ENCODE peak calls at places on chromosomes 2 and 18, in five cellular contexts. P is upper lobe of right lung, L is astrocyte of the spinal cord, N is heart right ventricle, B is GM20000. H is an unnamed sample.

GRCh38 chr2:50648031-50648430 is 383.9 kb downstream of the NRXN1 start:
- DNase-seq in P (no peak), L (no peak), N (no peak), B (no peak), H (no peak)

GRCh38 chr2:190343500-190344274 is at the start of gene INPP1:
- DNase-seq in P (peak), L (peak), N (peak), B (peak), H (peak)

GRCh38 chr2:24015562-24016375 is 5.9 kb downstream of the MFSD2B start:
- DNase-seq in P (no peak), L (peak), N (no peak), B (no peak), H (no peak)

GRCh38 chr2:202032841-202033316 is 776 bp upstream of the FZD7 start:
- DNase-seq in P (peak), L (peak), N (peak), B (peak), H (peak)

GRCh38 chr2:100810603-100811145 is 9.3 kb upstream of the NPAS2 start:
- DNase-seq in P (no peak), L (no peak), N (no peak), B (no peak), H (no peak)

GRCh38 chr2:60641866-60642788 is 88.7 kb upstream of the BCL11A start:
- DNase-seq in P (no peak), L (peak), N (no peak), B (peak), H (no peak)

GRCh38 chr18:68564348-68564747 is 150.6 kb downstream of the TMX3 start:
- DNase-seq in P (no peak), L (no peak), N (no peak), B (no peak), H (no peak)

GRCh38 chr2:128594953-128595677 is 276.4 kb upstream of the HS6ST1 start:
- DNase-seq in P (peak), L (no peak), N (no peak), B (no peak), H (no peak)

GRCh38 chr2:109452318-109453305 is 161.2 kb downstream of the SEPTIN10 start:
- DNase-seq in P (peak), L (no peak), N (no peak), B (no peak), H (peak)

GRCh38 chr2:121095257-121096080 is 189.5 kb downstream of the TFCP2L1 start:
- DNase-seq in P (peak), L (peak), N (peak), B (peak), H (peak)

GRCh38 chr2:204888222-204888621 is 342.9 kb downstream of the PARD3B start:
- DNase-seq in P (no peak), L (no peak), N (no peak), B (no peak), H (no peak)

GRCh38 chr2:72940786-72941185 is 23.5 kb downstream of the EMX1 start:
- DNase-seq in P (no peak), L (peak), N (no peak), B (no peak), H (no peak)

GRCh38 chr2:158359846-158360245 is 96.7 kb downstream of the CCDC148 start:
- DNase-seq in P (no peak), L (peak), N (no peak), B (no peak), H (no peak)

GRCh38 chr2:54529935-54530334 is 73.8 kb downstream of the SPTBN1 start:
- DNase-seq in P (no peak), L (no peak), N (no peak), B (no peak), H (no peak)

GRCh38 chr2:128442891-128443302 is 124.2 kb upstream of the HS6ST1 start:
- DNase-seq in P (peak), L (no peak), N (no peak), B (no peak), H (peak)

GRCh38 chr2:215365184-215365658 is 53.4 kb downstream of the ATIC start:
- DNase-seq in P (no peak), L (peak), N (no peak), B (peak), H (no peak)

GRCh38 chr2:222433381-222434173 is 9.2 kb downstream of the SGPP2 start:
- DNase-seq in P (no peak), L (no peak), N (no peak), B (peak), H (no peak)

GRCh38 chr2:108623616-108624015 is 89.3 kb downstream of the LIMS1 start:
- DNase-seq in P (no peak), L (no peak), N (no peak), B (no peak), H (no peak)

GRCh38 chr2:37870829-37871228 is 54.3 kb upstream of the RMDN2 start:
- DNase-seq in P (no peak), L (no peak), N (no peak), B (no peak), H (no peak)

GRCh38 chr2:200578778-200579177 is 7.0 kb upstream of the AOX1 start:
- DNase-seq in P (no peak), L (peak), N (no peak), B (no peak), H (no peak)

GRCh38 chr2:18311413-18311812 is 249.0 kb downstream of the RDH14 start:
- DNase-seq in P (no peak), L (peak), N (peak), B (no peak), H (no peak)

GRCh38 chr2:42314892-42315468 is 46.0 kb downstream of the COX7A2L start:
- DNase-seq in P (no peak), L (peak), N (no peak), B (no peak), H (no peak)

GRCh38 chr2:108629417-108629816 is 89.9 kb upstream of the RANBP2 start:
- DNase-seq in P (no peak), L (no peak), N (no peak), B (peak), H (no peak)

GRCh38 chr2:147502895-147503294 is 341.9 kb upstream of the ACVR2A start:
- DNase-seq in P (no peak), L (no peak), N (no peak), B (no peak), H (no peak)

GRCh38 chr2:120348134-120349103 is 2.5 kb downstream of the INHBB start:
- DNase-seq in P (no peak), L (no peak), N (no peak), B (no peak), H (no peak)

GRCh38 chr2:54454922-54455583 is 1.1 kb upstream of the SPTBN1 start:
- DNase-seq in P (peak), L (no peak), N (peak), B (peak), H (peak)

GRCh38 chr2:30150786-30151185 is 4.0 kb downstream of the YPEL5 start:
- DNase-seq in P (no peak), L (no peak), N (no peak), B (no peak), H (no peak)

GRCh38 chr2:29050591-29050990 is 23.7 kb downstream of the PCARE start:
- DNase-seq in P (no peak), L (no peak), N (no peak), B (no peak), H (no peak)

GRCh38 chr2:23637011-23637778 is 252.2 kb downstream of the KLHL29 start:
- DNase-seq in P (no peak), L (peak), N (peak), B (no peak), H (no peak)

GRCh38 chr2:186379052-186379451 is 107.0 kb upstream of the ZC3H15 start:
- DNase-seq in P (no peak), L (no peak), N (no peak), B (no peak), H (no peak)

DNA sequence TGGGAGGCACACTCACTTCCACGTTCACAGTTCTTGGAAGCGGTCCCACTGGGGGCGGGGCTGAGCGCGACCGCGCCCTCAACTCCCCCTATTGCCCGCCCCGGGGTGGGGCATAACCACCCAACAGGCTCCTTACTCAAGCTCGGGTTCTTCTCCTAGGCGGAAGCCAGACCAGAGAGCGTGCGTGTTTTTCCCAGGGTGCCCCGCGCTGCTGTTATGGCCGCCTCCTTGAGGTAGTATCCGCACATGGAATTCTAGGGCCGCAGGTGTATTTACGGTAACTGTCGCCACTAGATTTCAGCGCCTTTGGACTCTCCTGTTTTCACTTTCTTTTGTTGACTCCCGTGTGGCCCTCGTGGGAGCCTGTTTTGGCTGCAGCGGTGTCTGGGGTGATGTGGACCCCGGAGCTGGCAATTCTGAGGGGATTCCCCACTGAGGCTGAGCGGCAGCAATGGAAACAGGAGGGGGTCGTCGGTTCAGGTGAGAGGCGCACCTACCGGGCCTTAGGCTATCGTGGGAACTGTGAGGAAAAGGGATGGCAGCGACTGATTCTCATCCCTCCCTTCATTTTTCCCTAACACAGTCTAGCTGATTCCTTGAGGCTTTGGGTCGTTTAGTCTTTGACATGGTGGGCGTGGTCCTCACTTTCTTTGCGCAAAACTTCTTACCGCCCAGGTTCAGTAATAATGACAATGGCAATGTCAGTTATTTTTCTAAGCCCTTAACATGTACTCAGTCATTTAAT is at the start of gene TTC27:
- DNase-seq in P (peak), L (peak), N (peak), B (peak), H (peak)
- TF ChIP-seq CTCF in P (no peak), L (no peak), N (no peak), B (no peak), H (peak)

GRCh38 chr2:145749556-145749955 is 1229.6 kb upstream of the ZEB2 start:
- DNase-seq in P (no peak), L (no peak), N (no peak), B (no peak), H (no peak)

GRCh38 chr2:145751155-145751554 is 1231.2 kb upstream of the ZEB2 start:
- DNase-seq in P (no peak), L (no peak), N (no peak), B (no peak), H (no peak)

GRCh38 chr2:145750617-145751016 is 1230.7 kb upstream of the ZEB2 start:
- DNase-seq in P (no peak), L (no peak), N (no peak), B (no peak), H (no peak)

GRCh38 chr2:145748927-145749326 is 1229.0 kb upstream of the ZEB2 start:
- DNase-seq in P (no peak), L (no peak), N (no peak), B (no peak), H (no peak)

DNA sequence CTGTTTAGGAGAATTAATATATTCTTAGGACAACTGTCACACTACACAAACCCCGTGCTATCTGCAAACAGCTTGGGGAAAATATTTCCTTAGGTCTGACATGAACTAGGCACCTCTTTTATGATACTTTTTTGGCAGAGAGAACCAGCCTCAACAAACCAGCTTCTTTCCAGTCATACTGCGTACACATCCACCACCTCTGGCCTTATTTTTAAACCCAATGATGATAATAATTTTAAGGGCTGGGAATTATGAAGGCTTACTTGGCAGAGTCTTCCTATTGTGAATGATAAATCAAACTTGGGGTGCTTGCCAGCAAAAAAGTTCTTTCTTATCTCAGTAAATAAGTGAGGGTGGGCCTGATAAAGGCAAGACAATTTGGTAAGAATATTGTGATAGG is 1230.2 kb upstream of the ZEB2 start:
- DNase-seq in P (no peak), L (no peak), N (no peak), B (no peak), H (no peak)
- TF ChIP-seq CTCF in P (no peak), L (no peak), N (no peak), B (no peak), H (no peak)

DNA sequence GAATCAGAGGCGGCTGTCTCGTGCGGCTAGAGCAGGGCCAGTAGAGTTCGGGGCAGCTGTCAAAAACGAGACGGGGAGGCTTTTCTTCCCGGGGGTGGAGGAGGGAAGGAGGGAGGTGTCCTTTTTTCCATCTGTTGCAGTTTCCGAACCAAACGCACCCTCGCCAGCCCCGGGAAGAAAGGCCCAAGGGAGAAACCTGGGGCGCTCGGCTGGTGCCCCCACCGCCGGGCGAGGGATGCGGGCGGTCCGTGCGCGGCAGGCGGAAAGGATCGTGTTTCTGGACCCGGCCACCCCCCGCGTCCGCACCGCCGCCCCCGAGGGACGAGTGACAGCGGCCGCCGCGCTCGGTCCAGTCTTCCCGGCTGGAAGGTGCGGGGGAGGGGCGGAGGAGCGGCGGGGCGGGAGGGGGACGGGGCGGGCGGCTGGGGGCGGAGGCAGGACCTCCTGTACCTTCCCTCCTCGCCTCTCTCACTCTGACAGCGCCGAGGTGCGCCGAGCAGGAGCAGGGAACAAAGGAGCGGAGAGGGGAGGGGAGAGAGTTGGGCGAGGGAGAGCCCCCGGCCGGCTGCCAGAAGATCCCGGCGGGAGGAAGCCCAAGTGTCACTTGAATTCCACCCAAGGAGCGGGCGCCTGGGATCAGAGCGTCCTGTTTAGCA is at the start of gene TGIF1:
- DNase-seq in P (peak), L (peak), N (peak), B (peak), H (peak)
- TF ChIP-seq CTCF in P (no peak), L (no peak), N (no peak), B (no peak), H (no peak)

GRCh38 chr2:148947299-148947698 is 72.3 kb downstream of the KIF5C start:
- DNase-seq in P (no peak), L (no peak), N (no peak), B (no peak), H (no peak)
- TF ChIP-seq CTCF in P (no peak), L (no peak), N (no peak), B (no peak), H (no peak)

GRCh38 chr2:231929961-231930600 is 3.9 kb upstream of the NPPC start:
- DNase-seq in P (no peak), L (no peak), N (peak), B (peak), H (peak)
- TF ChIP-seq CTCF in P (no peak), L (peak), N (peak), B (peak), H (no peak)

GRCh38 chr2:240557101-240557751 is 562 bp downstream of the ANKMY1 start:
- DNase-seq in P (no peak), L (no peak), N (no peak), B (no peak), H (peak)

GRCh38 chr2:240554767-240555493 is 2.9 kb downstream of the ANKMY1 start:
- DNase-seq in P (no peak), L (no peak), N (no peak), B (no peak), H (peak)

GRCh38 chr2:240557808-240558207 is at the start of gene ANKMY1:
- DNase-seq in P (peak), L (peak), N (peak), B (peak), H (peak)

GRCh38 chr2:240555541-240556250 is 2.1 kb downstream of the ANKMY1 start:
- DNase-seq in P (no peak), L (no peak), N (no peak), B (no peak), H (no peak)

GRCh38 chr2:240556553-240557100 is 1.2 kb downstream of the ANKMY1 start:
- DNase-seq in P (peak), L (no peak), N (no peak), B (peak), H (peak)
- TF ChIP-seq CTCF in P (peak), L (peak), N (peak), B (peak), H (peak)

GRCh38 chr18:79355433-79356335 is 40.0 kb upstream of the NFATC1 start:
- DNase-seq in P (no peak), L (no peak), N (no peak), B (no peak), H (no peak)

GRCh38 chr18:79356435-79356834 is 39.3 kb upstream of the NFATC1 start:
- DNase-seq in P (no peak), L (no peak), N (no peak), B (peak), H (no peak)

GRCh38 chr18:79352432-79352831 is 43.3 kb upstream of the NFATC1 start:
- DNase-seq in P (no peak), L (no peak), N (no peak), B (no peak), H (no peak)

GRCh38 chr18:79354350-79354749 is 41.4 kb upstream of the NFATC1 start:
- DNase-seq in P (no peak), L (no peak), N (no peak), B (no peak), H (no peak)

DNA sequence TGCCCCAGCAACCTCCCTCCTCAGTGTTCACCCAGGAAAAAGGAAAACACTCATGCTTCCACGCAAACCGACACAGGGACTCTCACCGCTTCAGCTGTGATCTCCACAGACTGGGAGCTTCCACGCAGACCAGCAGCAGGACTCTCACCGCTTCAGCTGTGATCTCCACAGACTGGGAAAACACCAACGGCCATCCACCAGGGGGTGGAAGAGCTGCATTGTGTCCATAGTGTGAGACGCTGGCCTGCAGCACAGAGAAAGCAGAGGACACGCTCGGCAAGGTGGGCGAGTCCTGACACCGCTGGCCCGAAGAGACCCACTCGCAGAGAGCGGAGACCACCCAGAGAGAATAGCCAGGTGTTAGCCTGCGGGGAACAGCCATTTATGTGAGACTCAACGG is 42.5 kb upstream of the NFATC1 start:
- DNase-seq in P (no peak), L (no peak), N (no peak), B (no peak), H (no peak)
- TF ChIP-seq CTCF in P (no peak), L (peak), N (no peak), B (no peak), H (no peak)

DNA sequence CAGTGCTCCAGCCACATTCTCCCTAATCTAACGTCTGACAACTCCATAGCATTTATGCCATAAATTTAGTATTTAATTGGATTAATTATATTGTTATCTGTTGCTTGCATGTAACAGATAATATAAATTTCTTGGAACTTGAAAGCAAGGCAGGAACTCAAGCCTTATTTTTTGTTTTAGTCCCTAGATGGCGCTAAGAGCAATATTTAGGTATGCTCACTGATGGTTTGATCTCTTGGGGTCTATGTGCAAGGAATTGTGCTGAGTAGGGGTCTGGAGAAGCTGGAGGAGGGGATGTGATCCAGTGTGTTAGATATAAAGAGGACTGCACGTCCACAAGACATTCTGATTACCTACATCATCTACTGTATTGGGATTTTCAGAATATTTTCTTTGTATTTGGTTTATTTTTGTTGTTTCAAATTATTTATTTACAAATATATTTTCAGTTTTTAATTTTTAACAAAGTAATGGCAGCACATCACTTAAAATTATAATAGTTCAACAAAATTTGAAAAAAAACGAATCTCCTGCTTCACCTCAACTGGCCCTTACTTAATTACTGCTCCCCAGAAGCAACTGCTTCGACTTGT is 32.8 kb downstream of the KATNAL2 start:
- DNase-seq in P (no peak), L (peak), N (no peak), B (peak), H (no peak)
- TF ChIP-seq CTCF in P (peak), L (peak), N (peak), B (peak), H (peak)

GRCh38 chr18:13361422-13361821 is 142.9 kb downstream of the LDLRAD4 start:
- DNase-seq in P (no peak), L (no peak), N (no peak), B (no peak), H (no peak)
- TF ChIP-seq CTCF in P (no peak), L (no peak), N (no peak), B (no peak), H (no peak)